ENCODE peak calls at places on chromosomes 12 and 14, in eight cellular contexts. F, A, L, X, I, W, V and Y are unnamed samples.

GRCh38 chr14:48944802-48945201 is 641.4 kb downstream of the RPS29 start:
- DNase-seq in F (no peak), A (no peak), L (no peak), X (no peak), I (no peak), W (no peak), V (no peak), Y (no peak)

GRCh38 chr12:73731658-73732057 is 806.0 kb upstream of the ATXN7L3B start:
- DNase-seq in F (no peak), A (no peak), L (no peak), X (no peak), I (no peak), W (no peak), V (no peak), Y (no peak)

GRCh38 chr12:131831021-131831571 is 2.9 kb downstream of the MMP17 start:
- DNase-seq in F (no peak), A (peak), L (no peak), X (no peak), I (no peak), W (no peak), V (no peak), Y (no peak)

GRCh38 chr12:52370906-52371608 is 3.8 kb upstream of the KRT85 start:
- DNase-seq in F (no peak), A (no peak), L (peak), X (no peak), I (no peak), W (no peak), V (no peak), Y (no peak)

GRCh38 chr12:40959041-40959440 is 229.1 kb upstream of the PDZRN4 start:
- DNase-seq in F (no peak), A (no peak), L (no peak), X (no peak), I (no peak), W (no peak), V (no peak), Y (no peak)

GRCh38 chr12:27635349-27635972 is 60.8 kb upstream of the REP15 start:
- DNase-seq in F (peak), A (peak), L (no peak), X (no peak), I (peak), W (peak), V (no peak), Y (no peak)

GRCh38 chr14:103186894-103187586 is 63.8 kb downstream of the TNFAIP2 start:
- DNase-seq in F (no peak), A (no peak), L (no peak), X (no peak), I (peak), W (peak), V (no peak), Y (no peak)

GRCh38 chr14:75636100-75636692 is 24.5 kb downstream of the ERG28 start:
- DNase-seq in F (no peak), A (no peak), L (no peak), X (no peak), I (no peak), W (peak), V (no peak), Y (no peak)

GRCh38 chr12:53006810-53007742 is 820 bp downstream of the EIF4B start:
- DNase-seq in F (peak), A (peak), L (peak), X (peak), I (peak), W (peak), V (no peak), Y (peak)

GRCh38 chr14:51430079-51430478 is 190.0 kb downstream of the TMX1 start:
- DNase-seq in F (no peak), A (no peak), L (no peak), X (no peak), I (no peak), W (no peak), V (no peak), Y (no peak)

GRCh38 chr12:76530531-76530930 is 29.0 kb downstream of the OSBPL8 start:
- DNase-seq in F (peak), A (no peak), L (no peak), X (no peak), I (no peak), W (no peak), V (no peak), Y (no peak)

GRCh38 chr14:39175445-39176262 is 600 bp downstream of the PNN start:
- DNase-seq in F (peak), A (no peak), L (no peak), X (peak), I (no peak), W (peak), V (peak), Y (no peak)

GRCh38 chr14:74906923-74907620 is 16.0 kb downstream of the RPS6KL1 start:
- DNase-seq in F (no peak), A (no peak), L (no peak), X (no peak), I (no peak), W (peak), V (no peak), Y (no peak)

GRCh38 chr14:53110103-53110502 is 43.0 kb downstream of the DDHD1 start:
- DNase-seq in F (no peak), A (no peak), L (no peak), X (no peak), I (no peak), W (no peak), V (no peak), Y (no peak)

GRCh38 chr12:26231930-26232329 is 36.6 kb downstream of the SSPN start:
- DNase-seq in F (no peak), A (no peak), L (no peak), X (no peak), I (no peak), W (no peak), V (no peak), Y (no peak)

GRCh38 chr14:54622189-54622958 is 55.4 kb downstream of the SAMD4A start:
- DNase-seq in F (no peak), A (no peak), L (no peak), X (peak), I (no peak), W (no peak), V (no peak), Y (no peak)

GRCh38 chr12:107983871-107984480 is 145.1 kb upstream of the WSCD2 start:
- DNase-seq in F (no peak), A (no peak), L (no peak), X (no peak), I (no peak), W (no peak), V (no peak), Y (no peak)

GRCh38 chr12:69502342-69503081 is 32.3 kb downstream of the FRS2 start:
- DNase-seq in F (peak), A (no peak), L (no peak), X (no peak), I (no peak), W (no peak), V (no peak), Y (no peak)

GRCh38 chr12:46209914-46210834 is 58.7 kb downstream of the SLC38A1 start:
- DNase-seq in F (no peak), A (peak), L (peak), X (peak), I (no peak), W (peak), V (no peak), Y (peak)

GRCh38 chr14:49405291-49405690 is 180.9 kb downstream of the RPS29 start:
- DNase-seq in F (no peak), A (no peak), L (no peak), X (no peak), I (no peak), W (no peak), V (no peak), Y (no peak)

GRCh38 chr12:128823216-128823915 is 392 bp downstream of the SLC15A4 start:
- DNase-seq in F (peak), A (no peak), L (no peak), X (peak), I (peak), W (peak), V (no peak), Y (no peak)

GRCh38 chr12:72272731-72273498 is 745 bp downstream of the TRHDE start:
- DNase-seq in F (no peak), A (no peak), L (no peak), X (no peak), I (peak), W (peak), V (no peak), Y (no peak)

GRCh38 chr12:40010899-40011774 is 94.7 kb downstream of the SLC2A13 start:
- DNase-seq in F (peak), A (peak), L (peak), X (peak), I (peak), W (peak), V (peak), Y (peak)

GRCh38 chr12:89706551-89707348 is 1.9 kb downstream of the ATP2B1 start:
- DNase-seq in F (peak), A (no peak), L (no peak), X (no peak), I (peak), W (peak), V (no peak), Y (no peak)

GRCh38 chr12:1616233-1617066 is 12.6 kb upstream of the WNT5B start:
- DNase-seq in F (no peak), A (no peak), L (no peak), X (no peak), I (no peak), W (no peak), V (no peak), Y (no peak)

GRCh38 chr12:24861751-24862575 is 86.9 kb downstream of the BCAT1 start:
- DNase-seq in F (peak), A (no peak), L (no peak), X (no peak), I (no peak), W (no peak), V (no peak), Y (no peak)

GRCh38 chr12:2456122-2456812 is 338.5 kb upstream of the FKBP4 start:
- DNase-seq in F (no peak), A (no peak), L (no peak), X (no peak), I (no peak), W (no peak), V (no peak), Y (no peak)

GRCh38 chr12:92717202-92717601 is 14.4 kb downstream of the PLEKHG7 start:
- DNase-seq in F (no peak), A (no peak), L (no peak), X (no peak), I (peak), W (peak), V (no peak), Y (no peak)

GRCh38 chr12:94186461-94187237 is 38.3 kb downstream of the PLXNC1 start:
- DNase-seq in F (no peak), A (no peak), L (no peak), X (no peak), I (no peak), W (peak), V (no peak), Y (no peak)

GRCh38 chr14:22824711-22825359 is 4.9 kb upstream of the MRPL52 start:
- DNase-seq in F (peak), A (no peak), L (no peak), X (no peak), I (no peak), W (no peak), V (no peak), Y (no peak)

GRCh38 chr12:106769078-106769477 is 5.4 kb upstream of the RIC8B start:
- DNase-seq in F (no peak), A (no peak), L (no peak), X (no peak), I (peak), W (peak), V (no peak), Y (no peak)

GRCh38 chr14:90419200-90419599 is 22.4 kb downstream of the CALM1 start:
- DNase-seq in F (peak), A (no peak), L (peak), X (no peak), I (no peak), W (no peak), V (peak), Y (no peak)